ENCODE peak calls at places on chromosomes 3 and 15, in five cellular contexts. B is cerebellar cortex, F is hippocampal formation, D is substantia nigra, Q is ureter. E is an unnamed sample.

GRCh38 chr3:159130108-159130507 is 328.3 kb downstream of the MFSD1 start:
- DNase-seq in B (peak), F (no peak), D (no peak), Q (no peak), E (no peak)

GRCh38 chr3:195696632-195697278 is 24.0 kb upstream of the MUC20 start:
- DNase-seq in B (peak), F (no peak), D (no peak), Q (no peak), E (no peak)

GRCh38 chr3:196518999-196519737 is 4.0 kb upstream of the SMCO1 start:
- DNase-seq in B (peak), F (no peak), D (no peak), Q (no peak), E (peak)

GRCh38 chr3:187183210-187183862 is 13.9 kb upstream of the RTP1 start:
- DNase-seq in B (no peak), F (no peak), D (no peak), Q (peak), E (no peak)

GRCh38 chr15:52331490-52332240 is 36.1 kb upstream of the MYO5C start:
- DNase-seq in B (peak), F (peak), D (no peak), Q (peak), E (peak)

GRCh38 chr3:100852882-100853281 is 140.3 kb downstream of the ABI3BP start:
- DNase-seq in B (no peak), F (no peak), D (no peak), Q (no peak), E (no peak)

GRCh38 chr3:39989746-39990145 is 180.3 kb downstream of the MYRIP start:
- DNase-seq in B (no peak), F (no peak), D (no peak), Q (no peak), E (no peak)

GRCh38 chr3:6132684-6133432 is 728.1 kb upstream of the GRM7 start:
- DNase-seq in B (no peak), F (no peak), D (no peak), Q (no peak), E (peak)

GRCh38 chr3:10890665-10891064 is 74.6 kb downstream of the SLC6A11 start:
- DNase-seq in B (no peak), F (no peak), D (no peak), Q (no peak), E (no peak)

GRCh38 chr15:56035166-56035565 is 41.8 kb upstream of the NEDD4 start:
- DNase-seq in B (no peak), F (no peak), D (no peak), Q (no peak), E (no peak)

E was measured in GM13976.